ENCODE peak calls at places on chromosomes 13 and 19, in six cellular contexts. I is CD8-positive, alpha-beta T cell; N is stomach; L is Panc1; F is Peyer's patch; P is pancreas. D is an unnamed sample. For H3K4me1, the result is how much of the 10 kb centered on the place peaks cover.

GRCh38 chr19:41801682-41802317 is 5.4 kb downstream of the CEACAM3 start:
- DNase-seq in I (no peak), N (no peak), L (no peak), F (no peak), P (no peak), D (no peak)

GRCh38 chr13:41613984-41614581 is 156.7 kb downstream of the RGCC start:
- DNase-seq in I (no peak), N (no peak), L (no peak), F (no peak), P (no peak), D (peak)

GRCh38 chr19:9565900-9566705 is 18.2 kb downstream of the ZNF121 start:
- DNase-seq in I (no peak), N (no peak), L (no peak), F (no peak), P (no peak), D (no peak)

GRCh38 chr13:40146586-40147240 is 491.3 kb downstream of the COG6 start:
- DNase-seq in I (no peak), N (no peak), L (no peak), F (no peak), P (no peak), D (no peak)

GRCh38 chr13:44792096-44792495 is 197.2 kb downstream of the NUFIP1 start:
- DNase-seq in I (no peak), N (no peak), L (no peak), F (no peak), P (no peak), D (no peak)

GRCh38 chr13:48304132-48304876 is 753 bp downstream of the RB1 start:
- DNase-seq in I (no peak), N (peak), L (no peak), F (peak), P (no peak), D (peak)

GRCh38 chr13:30406779-30407416 is 15.4 kb upstream of the UBE2L5 start:
- DNase-seq in I (no peak), N (no peak), L (no peak), F (no peak), P (no peak), D (no peak)

GRCh38 chr19:54459282-54460229 is 4.0 kb downstream of the LENG9 start:
- DNase-seq in I (no peak), N (no peak), L (no peak), F (no peak), P (peak), D (no peak)

GRCh38 chr13:48866204-48866603 is 109.5 kb upstream of the FNDC3A start:
- DNase-seq in I (no peak), N (no peak), L (no peak), F (no peak), P (no peak), D (no peak)

GRCh38 chr19:50332264-50333038 is 3.3 kb upstream of the KCNC3 start:
- DNase-seq in I (no peak), N (no peak), L (no peak), F (no peak), P (peak), D (no peak)

DNA sequence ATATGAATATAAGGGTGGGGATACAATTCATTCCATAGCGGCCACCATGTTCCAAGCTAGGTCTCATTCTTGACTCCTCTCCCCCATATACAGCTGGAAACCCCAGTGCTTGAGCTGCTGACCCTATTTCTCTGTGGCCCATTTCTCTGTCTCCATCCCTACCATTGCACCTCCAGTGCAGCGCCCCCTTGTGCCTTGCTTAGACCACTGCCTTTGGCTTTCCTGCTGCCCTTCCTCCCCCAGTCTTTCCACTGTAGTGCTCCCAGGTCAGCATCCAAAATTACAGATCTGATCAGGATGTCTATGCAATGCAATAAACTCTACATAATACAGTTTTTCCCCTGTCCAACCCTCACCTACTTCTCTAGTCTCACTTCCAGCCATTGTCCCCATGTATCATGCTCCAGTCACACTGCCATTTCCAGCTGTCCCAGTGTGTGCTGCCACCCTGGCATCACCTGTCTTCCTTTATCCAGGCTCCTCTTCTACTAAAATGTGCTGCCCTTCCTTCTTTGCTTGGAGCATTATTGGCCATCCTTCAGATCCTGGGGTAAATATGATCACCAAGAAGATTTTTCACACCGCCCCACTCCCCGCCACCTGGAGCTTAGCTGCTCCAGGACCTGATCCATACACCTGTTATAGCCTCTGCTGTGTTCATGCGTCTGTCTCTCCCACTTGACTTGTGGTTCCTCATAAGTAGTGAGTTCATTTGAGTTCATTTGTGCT is 199.4 kb upstream of the IPO5 start:
- DNase-seq in I (no peak), N (no peak), L (no peak), F (no peak), P (no peak), D (no peak)
- TF ChIP-seq CTCF in I (no peak), N (no peak), L (no peak), F (no peak), P (no peak), D (no peak)

GRCh38 chr19:28497137-28497536 is 715.8 kb downstream of the UQCRFS1 start:
- DNase-seq in I (no peak), N (no peak), L (no peak), F (no peak), P (no peak), D (no peak)

GRCh38 chr19:28500982-28501633 is 711.8 kb downstream of the UQCRFS1 start:
- DNase-seq in I (no peak), N (no peak), L (no peak), F (no peak), P (no peak), D (no peak)

GRCh38 chr19:28500319-28500718 is 712.6 kb downstream of the UQCRFS1 start:
- DNase-seq in I (no peak), N (no peak), L (no peak), F (no peak), P (no peak), D (no peak)

GRCh38 chr19:28497887-28498286 is 715.1 kb downstream of the UQCRFS1 start:
- DNase-seq in I (no peak), N (no peak), L (no peak), F (no peak), P (no peak), D (no peak)

GRCh38 chr19:28498404-28498976 is 714.5 kb downstream of the UQCRFS1 start:
- DNase-seq in I (no peak), N (no peak), L (no peak), F (no peak), P (no peak), D (no peak)
- H3K4me1 ChIP-seq in I (under half), N (under half), L (under half), F (under half), P (under half), D (under half)

GRCh38 chr19:2719232-2719735 is 1.9 kb downstream of the DIRAS1 start:
- DNase-seq in I (no peak), N (no peak), L (no peak), F (no peak), P (no peak), D (no peak)

GRCh38 chr19:2722541-2723344 is 1.6 kb upstream of the DIRAS1 start:
- DNase-seq in I (no peak), N (peak), L (no peak), F (no peak), P (peak), D (peak)

GRCh38 chr19:2721570-2722540 is 683 bp upstream of the DIRAS1 start:
- DNase-seq in I (no peak), N (no peak), L (no peak), F (no peak), P (no peak), D (no peak)

GRCh38 chr19:2719910-2720776 is 1.0 kb downstream of the DIRAS1 start:
- DNase-seq in I (no peak), N (no peak), L (no peak), F (no peak), P (peak), D (peak)

DNA sequence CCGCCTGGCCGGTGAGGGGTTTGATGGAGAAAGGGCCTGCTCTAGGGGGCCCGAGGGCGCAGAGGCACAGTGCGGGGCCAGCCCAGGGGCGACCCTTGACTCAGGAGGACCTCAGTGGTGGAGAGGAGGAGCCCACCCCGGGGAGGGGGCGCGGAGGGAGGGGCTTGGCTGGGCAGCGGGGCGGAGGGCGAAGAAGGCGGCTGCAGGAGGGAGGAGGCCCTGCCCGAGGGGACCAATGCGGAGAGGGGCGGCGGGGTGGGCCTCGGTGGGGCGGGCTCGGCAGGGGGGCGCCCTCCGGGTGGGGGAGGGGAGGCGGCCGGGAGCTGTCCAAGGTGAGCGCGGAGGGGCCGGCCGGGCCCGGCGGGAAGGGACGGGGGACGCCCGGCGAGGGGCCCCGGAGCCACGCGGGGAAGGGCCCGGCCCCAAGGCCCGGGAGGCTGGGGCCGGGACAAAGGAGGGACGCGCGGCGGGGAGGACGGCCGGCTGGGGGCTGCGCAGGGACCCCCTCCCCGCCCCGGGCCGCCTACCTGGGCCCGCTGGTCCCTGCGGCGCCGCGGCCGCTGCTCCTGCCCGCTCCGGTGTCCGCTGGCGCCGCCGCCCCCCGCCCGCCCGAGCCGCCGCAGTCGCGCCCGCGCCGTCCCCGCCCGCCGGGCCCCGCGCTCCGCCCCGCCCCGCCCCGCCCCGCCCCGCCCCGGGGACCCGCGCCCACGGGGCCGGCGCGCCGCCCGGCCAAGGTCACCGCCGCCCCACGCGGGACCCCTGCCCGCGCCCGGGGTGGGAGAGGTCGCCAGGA is at the start of gene DIRAS1:
- DNase-seq in I (no peak), N (no peak), L (no peak), F (no peak), P (peak), D (no peak)
- H3K4me3 ChIP-seq in I (no peak), N (peak), L (peak), F (peak), P (peak), D (peak)

GRCh38 chr13:70613295-70613694 is 505.0 kb upstream of the KLHL1 start:
- DNase-seq in I (no peak), N (no peak), L (no peak), F (no peak), P (no peak), D (no peak)
- TF ChIP-seq CTCF in I (no peak), N (no peak), L (peak), F (no peak), P (no peak), D (no peak)

GRCh38 chr13:99313941-99314340 is 6.7 kb upstream of the GPR183 start:
- DNase-seq in I (no peak), N (no peak), L (no peak), F (no peak), P (no peak), D (no peak)
- H3K4me1 ChIP-seq in I (half or more), N (under half), L (under half), F (under half), P (under half), D (under half)

GRCh38 chr13:109821038-109821545 is 34.7 kb upstream of the IRS2 start:
- DNase-seq in I (no peak), N (no peak), L (no peak), F (no peak), P (no peak), D (no peak)
- H3K4me3 ChIP-seq in I (no peak), N (no peak), L (no peak), F (no peak), P (no peak), D (no peak)

GRCh38 chr19:51367565-51368365 is 1.0 kb downstream of the CLDND2 start:
- DNase-seq in I (peak), N (peak), L (peak), F (peak), P (peak), D (peak)
- TF ChIP-seq CTCF in I (no peak), N (no peak), L (no peak), F (no peak), P (no peak), D (no peak)

GRCh38 chr13:110344320-110344719 is 37.2 kb downstream of the COL4A2 start:
- DNase-seq in I (no peak), N (no peak), L (no peak), F (no peak), P (no peak), D (no peak)

GRCh38 chr13:110346661-110347067 is 39.6 kb downstream of the COL4A2 start:
- DNase-seq in I (no peak), N (no peak), L (no peak), F (no peak), P (no peak), D (no peak)

GRCh38 chr13:110347088-110347487 is 40.0 kb downstream of the COL4A2 start:
- DNase-seq in I (no peak), N (no peak), L (no peak), F (no peak), P (no peak), D (no peak)

GRCh38 chr13:110345266-110345665 is 38.2 kb downstream of the COL4A2 start:
- DNase-seq in I (no peak), N (no peak), L (no peak), F (no peak), P (no peak), D (no peak)

GRCh38 chr13:110345701-110346100 is 38.6 kb downstream of the COL4A2 start:
- DNase-seq in I (no peak), N (no peak), L (no peak), F (no peak), P (no peak), D (no peak)
- H3K4me1 ChIP-seq in I (under half), N (half or more), L (under half), F (under half), P (under half), D (half or more)

DNA sequence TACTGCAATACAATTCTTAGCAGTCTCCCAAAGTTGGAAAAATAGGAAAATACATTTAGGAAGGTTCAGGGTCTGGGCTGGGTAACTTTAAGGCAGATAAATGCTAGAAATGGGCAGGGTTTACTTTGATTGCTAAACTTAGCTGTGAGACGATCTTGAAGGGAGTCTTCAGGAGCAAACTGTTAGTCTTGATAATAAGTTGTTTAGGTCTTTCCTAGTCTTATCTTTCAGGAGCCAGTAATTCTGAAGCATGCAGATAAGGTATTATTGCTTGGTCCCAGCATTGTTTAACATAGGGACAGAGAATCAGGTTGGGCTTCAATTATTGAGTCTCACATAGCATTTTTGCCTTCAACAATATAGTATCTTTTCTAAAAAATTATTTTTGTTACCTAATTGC is 262.4 kb upstream of the MIR17HG start:
- DNase-seq in I (no peak), N (no peak), L (no peak), F (no peak), P (no peak), D (no peak)
- H3K4me3 ChIP-seq in I (no peak), N (no peak), L (no peak), F (no peak), P (no peak), D (no peak)

DNA sequence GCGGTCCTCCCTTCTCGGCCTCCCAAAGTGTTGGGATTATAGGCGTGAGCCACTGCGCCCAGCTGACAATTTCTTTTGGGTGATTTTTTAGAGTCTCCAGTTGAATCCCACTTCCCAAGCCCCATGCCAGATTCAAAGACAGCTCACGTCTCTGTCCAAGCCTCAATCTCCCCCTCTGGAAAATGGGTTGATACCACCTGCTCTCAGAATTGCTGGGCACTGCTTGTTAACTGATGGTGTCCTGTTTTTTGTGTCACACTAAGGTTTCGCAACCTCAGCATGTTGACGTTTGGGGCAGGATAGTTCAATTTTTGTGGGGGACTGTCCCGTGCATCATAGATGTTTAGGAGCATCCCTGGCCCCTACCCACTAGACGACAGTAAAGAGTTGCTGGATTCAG is 14.2 kb upstream of the UPF1 start:
- DNase-seq in I (no peak), N (no peak), L (no peak), F (no peak), P (no peak), D (no peak)
- TF ChIP-seq CTCF in I (no peak), N (no peak), L (no peak), F (no peak), P (no peak), D (no peak)